ENCODE peak calls at places on chromosomes 4 and X, in eight cellular contexts. B is H9, J is fibroblast of lung, Y is astrocyte, U is stomach, X is IMR-90, M is neuronal stem cell, V is Peyer's patch. C is an unnamed sample.

GRCh38 chr4:155629183-155629825 is 37.3 kb upstream of the GUCY1A1 start:
- DNase-seq in B (no peak), J (no peak), Y (peak; percentile 72), U (no peak), X (peak; percentile 59), M (no peak), V (no peak), C (peak; percentile 30)

GRCh38 chrX:49276671-49277519 is 7.3 kb downstream of the PPP1R3F start:
- DNase-seq in B (no peak), J (no peak), Y (no peak), U (peak; percentile 32), X (peak; percentile 41), M (no peak), V (peak; percentile 21), C (no peak)

GRCh38 chrX:109776986-109777385 is 43.9 kb upstream of the ACSL4 start:
- DNase-seq in B (no peak), J (no peak), Y (no peak), U (no peak), X (no peak), M (no peak), V (no peak), C (no peak)

GRCh38 chr4:99968330-99968729 is 18.3 kb upstream of the H2AZ1 start:
- DNase-seq in B (no peak), J (peak; percentile 66), Y (peak; percentile 81), U (no peak), X (peak; percentile 93), M (no peak), V (no peak), C (no peak)

GRCh38 chrX:8037593-8038348 is 110.6 kb upstream of the PNPLA4 start:
- DNase-seq in B (no peak), J (peak; percentile 25), Y (no peak), U (no peak), X (no peak), M (no peak), V (no peak), C (no peak)

GRCh38 chrX:38166478-38167083 is 54.1 kb downstream of the SRPX start:
- DNase-seq in B (no peak), J (peak; percentile 42), Y (no peak), U (no peak), X (peak; percentile 26), M (no peak), V (no peak), C (peak; percentile 49)

GRCh38 chr4:40180356-40180755 is 16.5 kb upstream of the RHOH start:
- DNase-seq in B (no peak), J (peak; percentile 86), Y (peak; percentile 91), U (no peak), X (peak; percentile 88), M (no peak), V (no peak), C (no peak)

GRCh38 chr4:114791976-114792375 is 193.4 kb downstream of the UGT8 start:
- DNase-seq in B (no peak), J (no peak), Y (no peak), U (no peak), X (no peak), M (no peak), V (no peak), C (no peak)

GRCh38 chrX:39133971-39134370 is 332.7 kb downstream of the MID1IP1 start:
- DNase-seq in B (peak; percentile 66), J (no peak), Y (no peak), U (peak; percentile 26), X (no peak), M (no peak), V (peak; percentile 66), C (no peak)

GRCh38 chr4:144589512-144589911 is 56.4 kb upstream of the HHIP start:
- DNase-seq in B (no peak), J (no peak), Y (no peak), U (no peak), X (no peak), M (no peak), V (no peak), C (no peak)

GRCh38 chrX:122934131-122934530 is 249.9 kb upstream of the GRIA3 start:
- DNase-seq in B (no peak), J (no peak), Y (no peak), U (no peak), X (no peak), M (no peak), V (no peak), C (no peak)

GRCh38 chr4:33780952-33781655 is 2463.2 kb downstream of the ARAP2 start:
- DNase-seq in B (no peak), J (peak; percentile 63), Y (peak; percentile 62), U (no peak), X (peak; percentile 49), M (no peak), V (no peak), C (no peak)

GRCh38 chr4:123924536-123924935 is 527.9 kb downstream of the SPRY1 start:
- DNase-seq in B (no peak), J (peak; percentile 67), Y (no peak), U (no peak), X (peak; percentile 12), M (no peak), V (no peak), C (no peak)

GRCh38 chr4:56671860-56672259 is 9.2 kb downstream of the HOPX start:
- DNase-seq in B (no peak), J (peak; percentile 52), Y (no peak), U (no peak), X (no peak), M (no peak), V (no peak), C (no peak)

GRCh38 chr4:70902577-70903281 is 560 bp downstream of the MOB1B start:
- DNase-seq in B (no peak), J (peak; percentile 25), Y (no peak), U (no peak), X (peak; percentile 21), M (peak; percentile 11), V (peak; percentile 57), C (peak; percentile 49)

GRCh38 chrX:26958261-26958660 is 504.9 kb downstream of the PPP4R3C start:
- DNase-seq in B (no peak), J (no peak), Y (no peak), U (no peak), X (no peak), M (no peak), V (no peak), C (no peak)

GRCh38 chrX:88789825-88790224 is 42.8 kb downstream of the CPXCR1 start:
- DNase-seq in B (no peak), J (no peak), Y (no peak), U (no peak), X (no peak), M (no peak), V (no peak), C (no peak)

GRCh38 chr4:92100980-92101379 is 202.8 kb upstream of the GRID2 start:
- DNase-seq in B (no peak), J (no peak), Y (no peak), U (no peak), X (no peak), M (no peak), V (no peak), C (no peak)

GRCh38 chrX:22742174-22742573 is 257.6 kb upstream of the DDX53 start:
- DNase-seq in B (no peak), J (peak; percentile 94), Y (peak; percentile 64), U (no peak), X (peak; percentile 81), M (no peak), V (no peak), C (no peak)

GRCh38 chr4:30385650-30386049 is 334.5 kb upstream of the PCDH7 start:
- DNase-seq in B (no peak), J (no peak), Y (no peak), U (no peak), X (peak; percentile 1), M (no peak), V (no peak), C (no peak)

GRCh38 chr4:53459548-53459947 is 82.1 kb downstream of the FIP1L1 start:
- DNase-seq in B (no peak), J (peak; percentile 29), Y (peak; percentile 60), U (no peak), X (peak; percentile 60), M (no peak), V (no peak), C (peak; percentile 51)

GRCh38 chr4:663438-664428 is 10.3 kb downstream of the ATP5ME start:
- DNase-seq in B (peak; percentile 82), J (no peak), Y (no peak), U (peak; percentile 53), X (no peak), M (no peak), V (peak; percentile 87), C (peak; percentile 87)

GRCh38 chr4:664713-665231 is 9.3 kb downstream of the ATP5ME start:
- DNase-seq in B (peak; percentile 24), J (no peak), Y (no peak), U (no peak), X (no peak), M (no peak), V (no peak), C (no peak)

GRCh38 chr4:661231-661630 is 12.8 kb downstream of the ATP5ME start:
- DNase-seq in B (no peak), J (no peak), Y (no peak), U (no peak), X (no peak), M (no peak), V (no peak), C (no peak)

GRCh38 chr4:661856-662761 is 12.0 kb downstream of the ATP5ME start:
- DNase-seq in B (peak; percentile 20), J (no peak), Y (no peak), U (no peak), X (no peak), M (no peak), V (no peak), C (no peak)

DNA sequence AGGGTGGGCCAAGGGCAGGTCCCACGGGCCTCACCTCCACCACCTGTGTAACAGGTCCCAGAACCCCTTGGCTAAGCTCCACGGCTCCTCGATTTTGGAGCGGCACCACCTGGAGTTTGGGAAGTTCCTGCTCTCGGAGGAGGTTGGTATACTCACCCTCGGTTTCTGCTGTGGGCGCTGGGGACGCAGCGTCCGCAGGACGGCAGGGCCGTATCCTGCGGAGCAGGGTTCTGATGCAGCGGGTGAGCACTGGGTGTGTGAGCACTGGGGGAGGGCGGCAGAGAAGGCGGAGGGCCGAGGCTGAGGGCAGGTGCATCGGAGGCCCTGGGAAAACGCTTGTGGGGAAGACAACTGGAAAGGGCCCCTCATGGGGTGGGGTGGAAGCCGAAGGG is 11.0 kb downstream of the ATP5ME start:
- DNase-seq in B (no peak), J (no peak), Y (no peak), U (no peak), X (no peak), M (no peak), V (no peak), C (no peak)
- H3K9me3 ChIP-seq in B (no peaks in the 10 kb centered on the region), J (no peaks in the 10 kb centered on the region), Y (peaks cover 15% of the 10 kb centered on the region), U (no peaks in the 10 kb centered on the region), X (peaks cover 11% of the 10 kb centered on the region), M (peaks cover 7% of the 10 kb centered on the region), V (no peaks in the 10 kb centered on the region), C (no peaks in the 10 kb centered on the region)

GRCh38 chrX:143940119-143940518 is 56.2 kb downstream of the UBE2NL start:
- DNase-seq in B (no peak), J (no peak), Y (no peak), U (no peak), X (no peak), M (no peak), V (no peak), C (no peak)
- H3K9me3 ChIP-seq in B (peaks cover 14% of the 10 kb centered on the region), J (no peaks in the 10 kb centered on the region), Y (no peaks in the 10 kb centered on the region), U (no peaks in the 10 kb centered on the region), X (peaks cover 2% of the 10 kb centered on the region), M (no peaks in the 10 kb centered on the region), V (no peaks in the 10 kb centered on the region), C (no peaks in the 10 kb centered on the region)

GRCh38 chrX:153805436-153805835 is 11.0 kb downstream of the SSR4 start:
- DNase-seq in B (no peak), J (no peak), Y (no peak), U (no peak), X (no peak), M (no peak), V (no peak), C (no peak)
- H3K9me3 ChIP-seq in B (peaks cover 22% of the 10 kb centered on the region), J (no peaks in the 10 kb centered on the region), Y (no peaks in the 10 kb centered on the region), U (no peaks in the 10 kb centered on the region), X (peaks cover 6% of the 10 kb centered on the region), M (no peaks in the 10 kb centered on the region), V (no peaks in the 10 kb centered on the region), C (no peaks in the 10 kb centered on the region)

GRCh38 chr4:81003549-81004240 is 26.8 kb upstream of the BMP3 start:
- DNase-seq in B (no peak), J (no peak), Y (no peak), U (no peak), X (no peak), M (no peak), V (peak; percentile 60), C (no peak)
- H3K9me3 ChIP-seq in B (no peaks in the 10 kb centered on the region), J (no peaks in the 10 kb centered on the region), Y (no peaks in the 10 kb centered on the region), U (no peaks in the 10 kb centered on the region), X (no peaks in the 10 kb centered on the region), M (no peaks in the 10 kb centered on the region), V (no peaks in the 10 kb centered on the region), C (no peaks in the 10 kb centered on the region)